ENCODE peak calls at places on chromosomes 2 and 18, in seven cellular contexts. N is NCI-H2171 treated with DMSO at 0.1 percent for 48 hours; X is activated CD4-positive, alpha-beta memory T cell treated with anti-CD3 and anti-CD28 coated beads for 36 hours; T is cerebellar cortex; M is heart left ventricle; Y is iPS-NIHi11; Q is dorsolateral prefrontal cortex. F is an unnamed sample.

GRCh38 chr2:170818294-170819104 is 1.8 kb downstream of the GAD1 start:
- DNase-seq in N (no peak), X (peak), T (no peak), M (no peak), Y (no peak), Q (no peak), F (no peak)

GRCh38 chr2:46150445-46150970 is 146.7 kb upstream of the EPAS1 start:
- DNase-seq in N (no peak), X (no peak), T (no peak), M (no peak), Y (no peak), Q (no peak), F (no peak)

GRCh38 chr2:105592288-105592687 is 152.4 kb upstream of the NCK2 start:
- DNase-seq in N (no peak), X (no peak), T (peak), M (peak), Y (no peak), Q (peak), F (no peak)

GRCh38 chr18:26902296-26902695 is 36.8 kb upstream of the AQP4 start:
- DNase-seq in N (no peak), X (no peak), T (no peak), M (no peak), Y (no peak), Q (peak), F (no peak)

GRCh38 chr2:101309211-101309700 is 755 bp upstream of the RNF149 start:
- DNase-seq in N (no peak), X (no peak), T (no peak), M (no peak), Y (no peak), Q (no peak), F (no peak)

GRCh38 chr18:34400837-34401236 is 176.1 kb upstream of the NOL4 start:
- DNase-seq in N (no peak), X (no peak), T (no peak), M (no peak), Y (no peak), Q (no peak), F (no peak)

GRCh38 chr2:13650586-13651180 is 933.9 kb downstream of the TRIB2 start:
- DNase-seq in N (no peak), X (no peak), T (no peak), M (no peak), Y (no peak), Q (no peak), F (peak)

GRCh38 chr2:132884692-132885091 is 214.7 kb upstream of the LYPD1 start:
- DNase-seq in N (no peak), X (no peak), T (no peak), M (no peak), Y (no peak), Q (no peak), F (no peak)

GRCh38 chr2:145906356-145906755 is 1386.4 kb upstream of the ZEB2 start:
- DNase-seq in N (no peak), X (no peak), T (no peak), M (no peak), Y (peak), Q (no peak), F (peak)

GRCh38 chr18:76978616-76979015 is 154.0 kb downstream of the MBP start:
- DNase-seq in N (no peak), X (peak), T (no peak), M (no peak), Y (no peak), Q (no peak), F (no peak)

GRCh38 chr2:200677721-200678532 is 92.1 kb downstream of the AOX1 start:
- DNase-seq in N (no peak), X (no peak), T (no peak), M (no peak), Y (no peak), Q (no peak), F (no peak)

GRCh38 chr2:134232868-134233732 is 20.8 kb upstream of the MGAT5 start:
- DNase-seq in N (no peak), X (peak), T (no peak), M (no peak), Y (no peak), Q (no peak), F (no peak)

GRCh38 chr2:163200726-163201125 is 362.2 kb upstream of the KCNH7 start:
- DNase-seq in N (no peak), X (no peak), T (no peak), M (no peak), Y (no peak), Q (no peak), F (no peak)

GRCh38 chr2:172446524-172447063 is 19.2 kb downstream of the ITGA6 start:
- DNase-seq in N (no peak), X (no peak), T (no peak), M (no peak), Y (no peak), Q (no peak), F (no peak)

GRCh38 chr2:81895620-81896245 is 1591.2 kb upstream of the LRRTM1 start:
- DNase-seq in N (no peak), X (no peak), T (no peak), M (no peak), Y (no peak), Q (no peak), F (no peak)

GRCh38 chr18:27500531-27500930 is 315.4 kb upstream of the CHST9 start:
- DNase-seq in N (no peak), X (no peak), T (no peak), M (no peak), Y (no peak), Q (peak), F (no peak)

GRCh38 chr2:96869281-96869823 is 528 bp downstream of the SEMA4C start:
- DNase-seq in N (no peak), X (peak), T (no peak), M (peak), Y (peak), Q (peak), F (no peak)

GRCh38 chr2:184685999-184686841 is 87.9 kb downstream of the ZNF804A start:
- DNase-seq in N (peak), X (no peak), T (no peak), M (no peak), Y (no peak), Q (no peak), F (no peak)

GRCh38 chr18:59900222-59901128 is 679 bp downstream of the PMAIP1 start:
- DNase-seq in N (peak), X (peak), T (no peak), M (peak), Y (peak), Q (no peak), F (no peak)

GRCh38 chr18:23890589-23890988 is 124.0 kb upstream of the TTC39C start:
- DNase-seq in N (no peak), X (no peak), T (no peak), M (no peak), Y (no peak), Q (no peak), F (no peak)

GRCh38 chr2:235638541-235639192 is 144.8 kb downstream of the AGAP1 start:
- DNase-seq in N (no peak), X (no peak), T (no peak), M (no peak), Y (no peak), Q (peak), F (no peak)

GRCh38 chr2:196520610-196521009 is 118.9 kb upstream of the CCDC150 start:
- DNase-seq in N (peak), X (no peak), T (no peak), M (no peak), Y (no peak), Q (no peak), F (no peak)

GRCh38 chr2:24491626-24492282 is 700 bp downstream of the NCOA1 start:
- DNase-seq in N (peak), X (peak), T (peak), M (peak), Y (peak), Q (peak), F (no peak)

GRCh38 chr2:174949988-174950687 is 55.0 kb downstream of the CHN1 start:
- DNase-seq in N (no peak), X (no peak), T (no peak), M (no peak), Y (no peak), Q (no peak), F (no peak)

GRCh38 chr18:79208882-79209281 is 139.7 kb downstream of the ATP9B start:
- DNase-seq in N (no peak), X (no peak), T (peak), M (peak), Y (no peak), Q (no peak), F (no peak)

GRCh38 chr2:47725808-47726207 is 57.1 kb upstream of the MSH6 start:
- DNase-seq in N (no peak), X (no peak), T (no peak), M (no peak), Y (no peak), Q (no peak), F (no peak)

GRCh38 chr2:240811346-240812300 is 8.4 kb downstream of the KIF1A start:
- DNase-seq in N (no peak), X (no peak), T (no peak), M (no peak), Y (no peak), Q (peak), F (no peak)

GRCh38 chr2:234969329-234970157 is 17.7 kb downstream of the SH3BP4 start:
- DNase-seq in N (no peak), X (no peak), T (no peak), M (no peak), Y (no peak), Q (no peak), F (no peak)

GRCh38 chr2:168738057-168738456 is 64.4 kb upstream of the NOSTRIN start:
- DNase-seq in N (peak), X (no peak), T (peak), M (no peak), Y (no peak), Q (no peak), F (no peak)

GRCh38 chr18:58654896-58655614 is 16.2 kb upstream of the MALT1 start:
- DNase-seq in N (no peak), X (no peak), T (no peak), M (no peak), Y (no peak), Q (no peak), F (no peak)

GRCh38 chr2:62423883-62424458 is 82.0 kb downstream of the TMEM17 start:
- DNase-seq in N (no peak), X (no peak), T (no peak), M (no peak), Y (no peak), Q (peak), F (no peak)

GRCh38 chr2:130873700-130874346 is 37.1 kb downstream of the ARHGEF4 start:
- DNase-seq in N (peak), X (peak), T (peak), M (peak), Y (peak), Q (peak), F (peak)

GRCh38 chr2:150271952-150272351 is 215.5 kb downstream of the RND3 start:
- DNase-seq in N (no peak), X (no peak), T (no peak), M (no peak), Y (no peak), Q (no peak), F (no peak)

GRCh38 chr2:234863043-234863934 is 88.5 kb upstream of the SH3BP4 start:
- DNase-seq in N (peak), X (no peak), T (peak), M (peak), Y (peak), Q (peak), F (no peak)

GRCh38 chr2:217434183-217434620 is 568.6 kb downstream of the TNS1 start:
- DNase-seq in N (peak), X (peak), T (peak), M (peak), Y (peak), Q (peak), F (peak)